ENCODE peak calls at places on chromosomes 6 and 20, in four cellular contexts. One of them, this sample, is unnamed.

GRCh38 chr6:102064142-102064541 is 670.6 kb downstream of the GRIK2 start:
- DNase-seq in GM12878: no peak
- DNase-seq in K562: no peak
- DNase-seq in HepG2: no peak
- DNase-seq in this sample: no peak

GRCh38 chr20:46638367-46639274 is 12.6 kb downstream of the SLC13A3 start:
- DNase-seq in GM12878: no peak
- DNase-seq in K562: no peak
- DNase-seq in HepG2: peak; percentile 89
- DNase-seq in this sample: no peak

GRCh38 chr6:2733324-2733723 is 17.4 kb downstream of the MYLK4 start:
- DNase-seq in GM12878: peak; percentile 84
- DNase-seq in K562: peak; percentile 92
- DNase-seq in HepG2: no peak
- DNase-seq in this sample: no peak

GRCh38 chr6:80163754-80164187 is 57.3 kb downstream of the BCKDHB start:
- DNase-seq in GM12878: peak; percentile 27
- DNase-seq in K562: peak; percentile 12
- DNase-seq in HepG2: peak; percentile 26
- DNase-seq in this sample: peak; percentile 72

GRCh38 chr6:33492093-33492492 is 37.7 kb downstream of the ZBTB9 start:
- DNase-seq in GM12878: no peak
- DNase-seq in K562: peak; percentile 39
- DNase-seq in HepG2: no peak
- DNase-seq in this sample: no peak

GRCh38 chr6:111602481-111603404 is 2.9 kb downstream of the TRAF3IP2 start:
- DNase-seq in GM12878: no peak
- DNase-seq in K562: no peak
- DNase-seq in HepG2: no peak
- DNase-seq in this sample: no peak

GRCh38 chr20:11352041-11352440 is 565.7 kb upstream of the BTBD3 start:
- DNase-seq in GM12878: no peak
- DNase-seq in K562: no peak
- DNase-seq in HepG2: no peak
- DNase-seq in this sample: no peak

GRCh38 chr6:163543311-163543710 is 128.8 kb downstream of the QKI start:
- DNase-seq in GM12878: no peak
- DNase-seq in K562: no peak
- DNase-seq in HepG2: no peak
- DNase-seq in this sample: no peak

GRCh38 chr6:118735320-118735719 is 83.9 kb upstream of the CEP85L start:
- DNase-seq in GM12878: no peak
- DNase-seq in K562: peak; percentile 50
- DNase-seq in HepG2: peak; percentile 12
- DNase-seq in this sample: no peak

GRCh38 chr20:51404297-51405060 is 138.0 kb downstream of the NFATC2 start:
- DNase-seq in GM12878: peak; percentile 80
- DNase-seq in K562: no peak
- DNase-seq in HepG2: no peak
- DNase-seq in this sample: no peak

GRCh38 chr6:24228681-24229255 is 102.8 kb downstream of the NRSN1 start:
- DNase-seq in GM12878: no peak
- DNase-seq in K562: peak; percentile 6
- DNase-seq in HepG2: peak; percentile 69
- DNase-seq in this sample: no peak
- TF ChIP-seq ZBTB33 in GM12878: no peak
- TF ChIP-seq ZBTB33 in K562: no peak
- TF ChIP-seq ZBTB33 in HepG2: no peak
- TF ChIP-seq ZBTB33 in this sample: no peak

GRCh38 chr20:9072741-9073310 is 3.9 kb downstream of the PLCB4 start:
- DNase-seq in GM12878: no peak
- DNase-seq in K562: no peak
- DNase-seq in HepG2: no peak
- DNase-seq in this sample: no peak
- TF ChIP-seq CEBPB in GM12878: no peak
- TF ChIP-seq CEBPB in K562: no peak
- TF ChIP-seq CEBPB in HepG2: no peak
- TF ChIP-seq CEBPB in this sample: no peak

GRCh38 chr20:43755390-43755789 is 28.6 kb upstream of the GTSF1L start:
- DNase-seq in GM12878: no peak
- DNase-seq in K562: no peak
- DNase-seq in HepG2: no peak
- DNase-seq in this sample: no peak
- TF ChIP-seq ZBTB33 in GM12878: no peak
- TF ChIP-seq ZBTB33 in K562: no peak
- TF ChIP-seq ZBTB33 in HepG2: no peak
- TF ChIP-seq ZBTB33 in this sample: no peak

GRCh38 chr6:116289876-116290275 is 10.1 kb upstream of the TSPYL1 start:
- DNase-seq in GM12878: no peak
- DNase-seq in K562: no peak
- DNase-seq in HepG2: no peak
- DNase-seq in this sample: no peak

GRCh38 chr6:116291701-116292396 is 12.1 kb upstream of the TSPYL1 start:
- DNase-seq in GM12878: no peak
- DNase-seq in K562: no peak
- DNase-seq in HepG2: no peak
- DNase-seq in this sample: no peak

GRCh38 chr6:116286773-116287358 is 7.1 kb upstream of the TSPYL1 start:
- DNase-seq in GM12878: no peak
- DNase-seq in K562: no peak
- DNase-seq in HepG2: no peak
- DNase-seq in this sample: no peak

GRCh38 chr6:116290799-116291198 is 11.1 kb upstream of the TSPYL1 start:
- DNase-seq in GM12878: no peak
- DNase-seq in K562: no peak
- DNase-seq in HepG2: no peak
- DNase-seq in this sample: no peak

GRCh38 chr6:116287668-116288282 is 8.0 kb upstream of the TSPYL1 start:
- DNase-seq in GM12878: no peak
- DNase-seq in K562: peak; percentile 47
- DNase-seq in HepG2: peak; percentile 38
- DNase-seq in this sample: peak; percentile 51
- TF ChIP-seq CEBPB in GM12878: no peak
- TF ChIP-seq CEBPB in K562: no peak
- TF ChIP-seq CEBPB in HepG2: no peak
- TF ChIP-seq CEBPB in this sample: no peak

GRCh38 chr6:1578293-1578745 is 31.4 kb upstream of the FOXC1 start:
- DNase-seq in GM12878: no peak
- DNase-seq in K562: no peak
- DNase-seq in HepG2: no peak
- DNase-seq in this sample: no peak

GRCh38 chr6:1575213-1576041 is 34.3 kb upstream of the FOXC1 start:
- DNase-seq in GM12878: peak; percentile 67
- DNase-seq in K562: no peak
- DNase-seq in HepG2: peak; percentile 23
- DNase-seq in this sample: no peak

GRCh38 chr6:1576166-1576565 is 33.5 kb upstream of the FOXC1 start:
- DNase-seq in GM12878: no peak
- DNase-seq in K562: no peak
- DNase-seq in HepG2: no peak
- DNase-seq in this sample: no peak

GRCh38 chr6:1576711-1577110 is 33.0 kb upstream of the FOXC1 start:
- DNase-seq in GM12878: no peak
- DNase-seq in K562: no peak
- DNase-seq in HepG2: no peak
- DNase-seq in this sample: no peak

GRCh38 chr6:1577146-1577680 is 32.5 kb upstream of the FOXC1 start:
- DNase-seq in GM12878: no peak
- DNase-seq in K562: no peak
- DNase-seq in HepG2: no peak
- DNase-seq in this sample: no peak
- TF ChIP-seq ZBTB33 in GM12878: no peak
- TF ChIP-seq ZBTB33 in K562: no peak
- TF ChIP-seq ZBTB33 in HepG2: no peak
- TF ChIP-seq ZBTB33 in this sample: no peak

GRCh38 chr6:135115411-135116293 is 61.0 kb upstream of the HBS1L start:
- DNase-seq in GM12878: no peak
- DNase-seq in K562: no peak
- DNase-seq in HepG2: no peak
- DNase-seq in this sample: no peak
- TF ChIP-seq CEBPB in GM12878: no peak
- TF ChIP-seq CEBPB in K562: peak; percentile 81
- TF ChIP-seq CEBPB in HepG2: peak; percentile 81
- TF ChIP-seq CEBPB in this sample: no peak

GRCh38 chr20:38873050-38873581 is 53.1 kb upstream of the FAM83D start:
- DNase-seq in GM12878: peak; percentile 91
- DNase-seq in K562: no peak
- DNase-seq in HepG2: no peak
- DNase-seq in this sample: no peak
- TF ChIP-seq ZBTB33 in GM12878: no peak
- TF ChIP-seq ZBTB33 in K562: no peak
- TF ChIP-seq ZBTB33 in HepG2: no peak
- TF ChIP-seq ZBTB33 in this sample: no peak

DNA sequence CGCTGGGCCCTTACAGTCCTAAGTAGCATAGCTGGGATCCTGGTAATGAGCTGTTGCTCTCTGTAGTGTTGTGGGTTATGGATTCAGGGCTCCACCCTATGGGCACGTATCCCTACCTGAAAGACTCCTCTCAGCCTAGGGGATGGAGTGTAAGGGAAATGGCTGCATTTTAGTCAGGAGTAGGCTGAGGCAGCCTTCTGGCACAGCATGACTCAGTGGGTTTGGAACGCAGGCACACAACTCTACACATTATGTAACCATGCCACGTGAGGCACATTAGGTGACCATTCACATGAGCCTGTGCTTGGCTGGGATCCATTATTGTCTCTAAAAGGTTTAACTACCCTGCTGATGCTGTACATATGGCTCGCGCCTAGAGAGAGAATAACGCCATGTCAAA is 27.8 kb downstream of the HDDC2 start:
- DNase-seq in GM12878: no peak
- DNase-seq in K562: no peak
- DNase-seq in HepG2: no peak
- DNase-seq in this sample: peak; percentile 10
- TF ChIP-seq CEBPB in GM12878: no peak
- TF ChIP-seq CEBPB in K562: no peak
- TF ChIP-seq CEBPB in HepG2: no peak
- TF ChIP-seq CEBPB in this sample: no peak

GRCh38 chr20:34541264-34541901 is 17.1 kb upstream of the MAP1LC3A start:
- DNase-seq in GM12878: no peak
- DNase-seq in K562: no peak
- DNase-seq in HepG2: no peak
- DNase-seq in this sample: no peak
- TF ChIP-seq ZBTB33 in GM12878: no peak
- TF ChIP-seq ZBTB33 in K562: no peak
- TF ChIP-seq ZBTB33 in HepG2: no peak
- TF ChIP-seq ZBTB33 in this sample: no peak

This sample was measured in HCT116.